ENCODE peak calls at places on chromosomes 4 and X, in seven cellular contexts. C is astrocyte of the spinal cord; S is foreskin fibroblast; X is suprapubic skin; P is GM12864; N is right cardiac atrium; U is CD4-positive, alpha-beta memory T cell. R is an unnamed sample.

GRCh38 chrX:41526925-41527324 is 79.8 kb downstream of the NYX start:
- DNase-seq in U (no peak), N (no peak), X (no peak), C (peak), S (peak), P (no peak), R (no peak)

GRCh38 chrX:41320393-41320792 is 13.6 kb upstream of the DDX3X start:
- DNase-seq in C (no peak), S (no peak), P (no peak), N (no peak), U (no peak), X (no peak), R (no peak)

GRCh38 chr4:146235654-146236570 is 21.6 kb downstream of the REELD1 start:
- DNase-seq in U (no peak), N (no peak), X (no peak), P (no peak), C (no peak), S (no peak), R (no peak)

GRCh38 chr4:38529189-38530115 is 134.5 kb upstream of the KLF3 start:
- DNase-seq in X (no peak), N (peak), P (peak), U (peak), S (no peak), C (no peak), R (no peak)

GRCh38 chrX:97639526-97639925 is 755.8 kb downstream of the RPA4 start:
- DNase-seq in N (no peak), S (no peak), P (no peak), X (no peak), U (no peak), C (no peak), R (no peak)

GRCh38 chr4:33924801-33925200 is 2319.5 kb downstream of the ARAP2 start:
- DNase-seq in X (no peak), C (no peak), S (peak), U (no peak), N (no peak), P (no peak), R (peak)

GRCh38 chr4:161496-162284 is 37.4 kb downstream of the ZNF718 start:
- DNase-seq in N (no peak), S (no peak), P (no peak), C (peak), U (no peak), X (no peak), R (no peak)

GRCh38 chrX:38220024-38220935 is at the start of gene SRPX:
- DNase-seq in P (no peak), N (peak), U (no peak), X (peak), C (peak), S (peak), R (no peak)

GRCh38 chrX:22314692-22315091 is 42.0 kb downstream of the CBLL2 start:
- DNase-seq in X (no peak), U (no peak), P (no peak), C (no peak), N (no peak), S (no peak), R (no peak)

GRCh38 chr4:148998719-148999118 is 556.5 kb upstream of the NR3C2 start:
- DNase-seq in N (no peak), P (no peak), U (no peak), X (no peak), S (no peak), C (peak), R (no peak)

GRCh38 chr4:168831919-168832745 is 177.9 kb downstream of the CBR4 start:
- DNase-seq in N (peak), U (peak), P (no peak), C (peak), X (peak), S (peak), R (no peak)

GRCh38 chr4:4461850-4462249 is 74.9 kb downstream of the NSG1 start:
- DNase-seq in U (peak), C (no peak), P (no peak), N (no peak), X (no peak), S (no peak), R (no peak)

GRCh38 chr4:86846921-86847320 is 2.3 kb downstream of the SLC10A6 start:
- DNase-seq in U (no peak), N (no peak), P (no peak), C (peak), X (no peak), S (peak), R (no peak)

GRCh38 chr4:140637836-140638235 is 69.1 kb upstream of the UCP1 start:
- DNase-seq in P (peak), X (no peak), U (peak), C (no peak), S (peak), N (peak), R (no peak)

GRCh38 chr4:175290401-175290800 is 372.2 kb downstream of the ADAM29 start:
- DNase-seq in N (no peak), C (peak), U (no peak), S (peak), X (no peak), P (no peak), R (no peak)

GRCh38 chr4:40439519-40439918 is 104.4 kb downstream of the CHRNA9 start:
- DNase-seq in P (no peak), N (no peak), S (no peak), X (no peak), U (no peak), C (no peak), R (no peak)
- H3K4me3 ChIP-seq in P (no peak), N (no peak), S (no peak), X (no peak), U (no peak), C (no peak), R (no peak)

GRCh38 chr4:57116245-57116644 is 6.1 kb upstream of the IGFBP7 start:
- DNase-seq in N (no peak), P (no peak), S (no peak), X (no peak), U (no peak), C (no peak), R (no peak)

GRCh38 chr4:57122959-57123358 is 12.8 kb upstream of the IGFBP7 start:
- DNase-seq in X (no peak), N (no peak), U (no peak), S (no peak), P (no peak), C (no peak), R (no peak)

GRCh38 chr4:57114973-57115372 is 4.8 kb upstream of the IGFBP7 start:
- DNase-seq in C (peak), X (no peak), N (no peak), U (no peak), S (peak), P (no peak), R (no peak)

GRCh38 chr4:57124145-57124544 is 14.0 kb upstream of the IGFBP7 start:
- DNase-seq in P (no peak), C (no peak), X (no peak), N (no peak), S (no peak), U (no peak), R (no peak)

GRCh38 chr4:57119054-57119651 is 9.0 kb upstream of the IGFBP7 start:
- DNase-seq in U (no peak), S (peak), X (peak), C (peak), P (no peak), N (peak), R (no peak)
- H3K4me3 ChIP-seq in U (no peak), S (peak), X (peak), C (no peak), P (no peak), N (peak), R (no peak)

DNA sequence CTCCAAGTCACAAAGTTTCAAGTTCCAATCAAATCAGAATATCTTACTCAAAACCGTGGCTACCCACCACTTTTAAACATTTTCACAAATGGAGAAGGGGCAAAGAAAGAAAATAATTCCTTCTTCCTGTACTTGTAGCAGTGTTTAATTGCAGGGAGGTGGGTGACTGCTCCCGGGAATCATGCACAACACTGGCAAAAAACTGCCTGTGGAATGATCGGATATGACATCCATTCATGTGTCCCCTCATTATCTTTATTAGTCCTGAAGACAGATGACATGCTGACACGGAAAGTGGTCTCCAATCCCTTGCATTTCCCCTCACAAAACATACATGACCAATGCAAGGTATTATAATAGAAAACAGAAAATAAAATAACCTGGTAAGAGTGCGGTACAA is 2.0 kb downstream of the TSPAN5 start:
- DNase-seq in U (no peak), N (no peak), X (no peak), P (no peak), C (peak), S (peak), R (no peak)
- H3K4me3 ChIP-seq in U (no peak), N (no peak), X (peak), P (no peak), C (peak), S (peak), R (peak)

GRCh38 chrX:106611323-106611681 is 476 bp upstream of the RADX start:
- DNase-seq in N (no peak), C (no peak), P (no peak), X (no peak), U (no peak), S (no peak), R (no peak)
- H3K4me3 ChIP-seq in N (peak), C (peak), P (peak), X (peak), U (no peak), S (peak), R (peak)

R was measured in retinal pigment epithelial cell.